ENCODE peak calls at places on chromosomes 3 and 15, in six cellular contexts. E is RPMI8226; Z is T follicular helper cell; A is coronary artery; K is activated T-cell treated with anti-CD3 and anti-CD28 coated beads, Interleukin-2, amount 50 U/mL, for 48 hours; G is GDM1. N is an unnamed sample.

GRCh38 chr3:147311716-147312115 is 94.6 kb downstream of the ZIC4 start:
- DNase-seq in E (no peak), Z (no peak), A (no peak), K (no peak), G (no peak), N (no peak)

GRCh38 chr3:188584162-188584529 is 430.2 kb downstream of the LPP start:
- DNase-seq in E (no peak), Z (no peak), A (no peak), K (no peak), G (no peak), N (no peak)

GRCh38 chr3:111336511-111336910 is 205.5 kb upstream of the CD96 start:
- DNase-seq in E (no peak), Z (no peak), A (no peak), K (no peak), G (peak), N (no peak)

GRCh38 chr3:112092439-112093179 is 6.4 kb downstream of the C3orf52 start:
- DNase-seq in E (no peak), Z (no peak), A (no peak), K (no peak), G (no peak), N (peak)

GRCh38 chr3:68904578-68904977 is 27.8 kb downstream of the TAFA4 start:
- DNase-seq in E (no peak), Z (no peak), A (no peak), K (no peak), G (no peak), N (no peak)

GRCh38 chr3:24299801-24300626 is 194.6 kb downstream of the THRB start:
- DNase-seq in E (no peak), Z (no peak), A (no peak), K (no peak), G (no peak), N (no peak)

GRCh38 chr3:37173806-37174205 is 576 bp downstream of the LRRFIP2 start:
- DNase-seq in E (no peak), Z (no peak), A (no peak), K (no peak), G (no peak), N (no peak)

GRCh38 chr3:55066406-55067128 is 138.7 kb upstream of the LRTM1 start:
- DNase-seq in E (no peak), Z (no peak), A (no peak), K (no peak), G (no peak), N (no peak)

GRCh38 chr3:190345878-190346277 is 23.6 kb upstream of the CLDN1 start:
- DNase-seq in E (no peak), Z (no peak), A (no peak), K (no peak), G (no peak), N (no peak)

GRCh38 chr3:160704006-160704405 is 27.0 kb downstream of the ARL14 start:
- DNase-seq in E (no peak), Z (no peak), A (no peak), K (no peak), G (no peak), N (no peak)

GRCh38 chr15:54150255-54150654 is 172.0 kb downstream of the UNC13C start:
- DNase-seq in E (peak), Z (no peak), A (no peak), K (no peak), G (peak), N (peak)

GRCh38 chr3:186598108-186598784 is 14.6 kb upstream of the AHSG start:
- DNase-seq in E (no peak), Z (no peak), A (no peak), K (no peak), G (no peak), N (no peak)

GRCh38 chr3:60269377-60269776 is 981.9 kb downstream of the FHIT start:
- DNase-seq in E (no peak), Z (no peak), A (no peak), K (no peak), G (no peak), N (no peak)

GRCh38 chr15:64070965-64071851 is 22.4 kb downstream of the CIAO2A start:
- DNase-seq in E (no peak), Z (no peak), A (peak), K (no peak), G (no peak), N (no peak)

GRCh38 chr3:52786330-52787215 is 8.0 kb upstream of the ITIH3 start:
- DNase-seq in E (no peak), Z (no peak), A (no peak), K (no peak), G (no peak), N (no peak)

GRCh38 chr3:72904156-72904555 is 16.3 kb downstream of the GXYLT2 start:
- DNase-seq in E (no peak), Z (no peak), A (no peak), K (no peak), G (no peak), N (no peak)

GRCh38 chr15:56732135-56732880 is 1.0 kb downstream of the ZNF280D start:
- DNase-seq in E (peak), Z (no peak), A (no peak), K (peak), G (no peak), N (peak)

GRCh38 chr3:50491023-50491422 is 12.4 kb downstream of the CACNA2D2 start:
- DNase-seq in E (no peak), Z (no peak), A (no peak), K (no peak), G (no peak), N (no peak)

GRCh38 chr3:126312326-126312725 is 44.9 kb downstream of the KLF15 start:
- DNase-seq in E (no peak), Z (no peak), A (no peak), K (no peak), G (no peak), N (no peak)

GRCh38 chr3:151439652-151440125 is 21.2 kb downstream of the IGSF10 start:
- DNase-seq in E (peak), Z (no peak), A (no peak), K (no peak), G (peak), N (peak)

GRCh38 chr15:88529021-88529630 is 17.4 kb downstream of the DET1 start:
- DNase-seq in E (no peak), Z (no peak), A (no peak), K (no peak), G (no peak), N (no peak)

N was measured in MM.1S.